ENCODE peak calls at places on chromosomes 11 and 22, in six cellular contexts. One of them, this sample, is unnamed. For H3K4me1, the result is how much of the 10 kb centered on the place peaks cover.

GRCh38 chr11:65661599-65662246 is 993 bp downstream of the RELA start:
- ATAC-seq in gastrocnemius medialis: no peak
- ATAC-seq in lower lobe of right lung: no peak
- ATAC-seq in lung: no peak
- ATAC-seq in IMR-90: no peak
- ATAC-seq in GM12878: no peak
- ATAC-seq in this sample: no peak

GRCh38 chr22:19723990-19724827 is 870 bp downstream of the GP1BB start:
- ATAC-seq in IMR-90: peak
- ATAC-seq in lung: no peak
- ATAC-seq in gastrocnemius medialis: no peak
- ATAC-seq in lower lobe of right lung: peak
- ATAC-seq in GM12878: peak
- ATAC-seq in this sample: no peak

GRCh38 chr11:65442952-65443351 is 20.4 kb downstream of the NEAT1 start:
- ATAC-seq in lower lobe of right lung: no peak
- ATAC-seq in GM12878: no peak
- ATAC-seq in lung: no peak
- ATAC-seq in IMR-90: no peak
- ATAC-seq in gastrocnemius medialis: no peak
- ATAC-seq in this sample: no peak

GRCh38 chr11:114051558-114051957 is 8.0 kb upstream of the ZBTB16 start:
- ATAC-seq in IMR-90: no peak
- ATAC-seq in GM12878: no peak
- ATAC-seq in gastrocnemius medialis: no peak
- ATAC-seq in lower lobe of right lung: no peak
- ATAC-seq in lung: no peak
- ATAC-seq in this sample: no peak

GRCh38 chr22:26860233-26860765 is 202.9 kb downstream of the MIAT start:
- ATAC-seq in lower lobe of right lung: no peak
- ATAC-seq in lung: no peak
- ATAC-seq in gastrocnemius medialis: no peak
- ATAC-seq in GM12878: no peak
- ATAC-seq in IMR-90: no peak
- ATAC-seq in this sample: no peak

GRCh38 chr11:7495997-7496545 is 10.8 kb downstream of the OLFML1 start:
- ATAC-seq in IMR-90: no peak
- ATAC-seq in lower lobe of right lung: peak
- ATAC-seq in GM12878: peak
- ATAC-seq in gastrocnemius medialis: no peak
- ATAC-seq in lung: no peak
- ATAC-seq in this sample: peak

GRCh38 chr11:64241430-64242153 is 697 bp downstream of the FKBP2 start:
- ATAC-seq in gastrocnemius medialis: peak
- ATAC-seq in IMR-90: peak
- ATAC-seq in lower lobe of right lung: peak
- ATAC-seq in GM12878: peak
- ATAC-seq in lung: peak
- ATAC-seq in this sample: peak

GRCh38 chr11:111417766-111418435 is 38.8 kb upstream of the POU2AF1 start:
- ATAC-seq in lung: no peak
- ATAC-seq in lower lobe of right lung: peak
- ATAC-seq in GM12878: peak
- ATAC-seq in gastrocnemius medialis: peak
- ATAC-seq in IMR-90: peak
- ATAC-seq in this sample: peak

GRCh38 chr11:45264839-45265515 is 21.2 kb downstream of the SYT13 start:
- ATAC-seq in IMR-90: peak
- ATAC-seq in GM12878: no peak
- ATAC-seq in lower lobe of right lung: no peak
- ATAC-seq in gastrocnemius medialis: no peak
- ATAC-seq in lung: no peak
- ATAC-seq in this sample: no peak

GRCh38 chr11:2142300-2142759 is 3.1 kb upstream of the IGF2 start:
- ATAC-seq in gastrocnemius medialis: no peak
- ATAC-seq in IMR-90: peak
- ATAC-seq in lung: no peak
- ATAC-seq in lower lobe of right lung: no peak
- ATAC-seq in GM12878: no peak
- ATAC-seq in this sample: no peak

GRCh38 chr22:49780281-49780991 is 47.2 kb downstream of the BRD1 start:
- ATAC-seq in IMR-90: no peak
- ATAC-seq in lung: no peak
- ATAC-seq in lower lobe of right lung: no peak
- ATAC-seq in gastrocnemius medialis: peak
- ATAC-seq in GM12878: no peak
- ATAC-seq in this sample: no peak

GRCh38 chr22:19431641-19432091 is at the start of gene HIRA:
- ATAC-seq in GM12878: peak
- ATAC-seq in IMR-90: peak
- ATAC-seq in lung: peak
- ATAC-seq in gastrocnemius medialis: peak
- ATAC-seq in lower lobe of right lung: peak
- ATAC-seq in this sample: peak

GRCh38 chr11:1862588-1863351 is 9.9 kb downstream of the LSP1 start:
- ATAC-seq in IMR-90: no peak
- ATAC-seq in lower lobe of right lung: no peak
- ATAC-seq in lung: peak
- ATAC-seq in gastrocnemius medialis: peak
- ATAC-seq in GM12878: no peak
- ATAC-seq in this sample: peak

GRCh38 chr11:10876168-10876567 is 18.3 kb upstream of the ZBED5 start:
- ATAC-seq in gastrocnemius medialis: no peak
- ATAC-seq in lung: no peak
- ATAC-seq in IMR-90: peak
- ATAC-seq in GM12878: no peak
- ATAC-seq in lower lobe of right lung: no peak
- ATAC-seq in this sample: no peak
- H3K4me1 ChIP-seq in gastrocnemius medialis: under half
- H3K4me1 ChIP-seq in lung: under half
- H3K4me1 ChIP-seq in IMR-90: under half
- H3K4me1 ChIP-seq in GM12878: under half
- H3K4me1 ChIP-seq in lower lobe of right lung: under half
- H3K4me1 ChIP-seq in this sample: under half

GRCh38 chr11:128716661-128717210 is 22.9 kb downstream of the FLI1 start:
- ATAC-seq in IMR-90: peak
- ATAC-seq in gastrocnemius medialis: no peak
- ATAC-seq in lower lobe of right lung: peak
- ATAC-seq in lung: no peak
- ATAC-seq in GM12878: peak
- ATAC-seq in this sample: peak
- H3K4me1 ChIP-seq in IMR-90: under half
- H3K4me1 ChIP-seq in gastrocnemius medialis: under half
- H3K4me1 ChIP-seq in lower lobe of right lung: half or more
- H3K4me1 ChIP-seq in lung: under half
- H3K4me1 ChIP-seq in GM12878: half or more
- H3K4me1 ChIP-seq in this sample: under half

GRCh38 chr22:28929197-28929596 is 45.8 kb downstream of the ZNRF3 start:
- ATAC-seq in lung: no peak
- ATAC-seq in lower lobe of right lung: no peak
- ATAC-seq in GM12878: no peak
- ATAC-seq in gastrocnemius medialis: no peak
- ATAC-seq in IMR-90: no peak
- ATAC-seq in this sample: no peak
- H3K4me1 ChIP-seq in lung: under half
- H3K4me1 ChIP-seq in lower lobe of right lung: under half
- H3K4me1 ChIP-seq in GM12878: under half
- H3K4me1 ChIP-seq in gastrocnemius medialis: under half
- H3K4me1 ChIP-seq in IMR-90: under half
- H3K4me1 ChIP-seq in this sample: under half

GRCh38 chr22:39907605-39908097 is 6.8 kb downstream of the GRAP2 start:
- ATAC-seq in GM12878: peak
- ATAC-seq in gastrocnemius medialis: no peak
- ATAC-seq in IMR-90: no peak
- ATAC-seq in lung: no peak
- ATAC-seq in lower lobe of right lung: no peak
- ATAC-seq in this sample: no peak
- H3K4me1 ChIP-seq in GM12878: under half
- H3K4me1 ChIP-seq in gastrocnemius medialis: under half
- H3K4me1 ChIP-seq in IMR-90: under half
- H3K4me1 ChIP-seq in lung: under half
- H3K4me1 ChIP-seq in lower lobe of right lung: under half
- H3K4me1 ChIP-seq in this sample: under half

DNA sequence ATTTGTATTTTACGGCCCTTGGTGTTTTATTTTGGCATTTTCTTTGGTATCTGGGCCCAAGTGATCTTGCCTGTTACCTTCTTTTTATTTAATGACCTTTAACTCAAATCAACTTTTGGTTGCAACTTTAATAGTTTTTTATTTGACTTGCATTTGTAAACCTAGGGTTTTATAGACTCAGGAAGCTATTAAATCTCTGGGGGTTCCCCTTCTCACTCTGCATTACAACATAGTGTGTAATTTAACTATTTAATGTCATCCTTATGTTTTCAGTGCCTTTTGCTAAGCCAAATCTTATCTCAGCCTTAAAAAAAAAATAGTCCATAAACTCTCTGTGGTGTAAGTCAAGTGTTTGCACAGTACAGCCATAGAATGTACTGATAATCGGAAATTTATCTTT is 3.4 kb downstream of the FJX1 start:
- ATAC-seq in IMR-90: no peak
- ATAC-seq in GM12878: no peak
- ATAC-seq in lung: no peak
- ATAC-seq in gastrocnemius medialis: no peak
- ATAC-seq in lower lobe of right lung: no peak
- ATAC-seq in this sample: no peak
- H3K4me1 ChIP-seq in IMR-90: under half
- H3K4me1 ChIP-seq in GM12878: under half
- H3K4me1 ChIP-seq in lung: under half
- H3K4me1 ChIP-seq in gastrocnemius medialis: under half
- H3K4me1 ChIP-seq in lower lobe of right lung: under half
- H3K4me1 ChIP-seq in this sample: under half

GRCh38 chr11:14093065-14093464 is 130.5 kb downstream of the SPON1 start:
- ATAC-seq in lung: no peak
- ATAC-seq in GM12878: no peak
- ATAC-seq in gastrocnemius medialis: no peak
- ATAC-seq in IMR-90: no peak
- ATAC-seq in lower lobe of right lung: no peak
- ATAC-seq in this sample: no peak

GRCh38 chr11:14101388-14101787 is 138.9 kb downstream of the SPON1 start:
- ATAC-seq in IMR-90: no peak
- ATAC-seq in GM12878: no peak
- ATAC-seq in lower lobe of right lung: no peak
- ATAC-seq in gastrocnemius medialis: no peak
- ATAC-seq in lung: no peak
- ATAC-seq in this sample: no peak

GRCh38 chr11:14094481-14095037 is 132.0 kb downstream of the SPON1 start:
- ATAC-seq in gastrocnemius medialis: no peak
- ATAC-seq in GM12878: no peak
- ATAC-seq in lower lobe of right lung: no peak
- ATAC-seq in IMR-90: no peak
- ATAC-seq in lung: peak
- ATAC-seq in this sample: no peak

DNA sequence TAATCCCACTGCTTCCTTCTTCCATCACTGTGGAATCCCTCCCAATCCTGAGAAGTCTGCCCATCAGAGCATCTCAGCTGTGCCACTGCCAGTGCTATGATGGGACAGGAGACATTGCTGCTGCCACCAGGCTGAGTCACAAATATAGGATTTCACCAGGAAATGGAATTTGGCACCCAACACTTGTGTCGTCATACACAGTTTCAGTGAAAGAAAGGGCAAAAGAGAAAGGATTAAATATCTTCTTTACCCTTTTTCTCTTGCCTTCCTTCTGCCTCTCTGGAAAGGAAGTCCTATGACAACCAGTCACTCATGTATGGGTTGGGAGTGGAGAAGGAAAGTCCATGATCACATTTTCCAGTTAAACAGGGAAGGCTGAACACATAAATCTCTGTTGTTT is 133.4 kb downstream of the SPON1 start:
- ATAC-seq in IMR-90: no peak
- ATAC-seq in GM12878: no peak
- ATAC-seq in gastrocnemius medialis: no peak
- ATAC-seq in lung: no peak
- ATAC-seq in lower lobe of right lung: no peak
- ATAC-seq in this sample: no peak
- H3K4me1 ChIP-seq in IMR-90: under half
- H3K4me1 ChIP-seq in GM12878: under half
- H3K4me1 ChIP-seq in gastrocnemius medialis: under half
- H3K4me1 ChIP-seq in lung: under half
- H3K4me1 ChIP-seq in lower lobe of right lung: under half
- H3K4me1 ChIP-seq in this sample: under half

DNA sequence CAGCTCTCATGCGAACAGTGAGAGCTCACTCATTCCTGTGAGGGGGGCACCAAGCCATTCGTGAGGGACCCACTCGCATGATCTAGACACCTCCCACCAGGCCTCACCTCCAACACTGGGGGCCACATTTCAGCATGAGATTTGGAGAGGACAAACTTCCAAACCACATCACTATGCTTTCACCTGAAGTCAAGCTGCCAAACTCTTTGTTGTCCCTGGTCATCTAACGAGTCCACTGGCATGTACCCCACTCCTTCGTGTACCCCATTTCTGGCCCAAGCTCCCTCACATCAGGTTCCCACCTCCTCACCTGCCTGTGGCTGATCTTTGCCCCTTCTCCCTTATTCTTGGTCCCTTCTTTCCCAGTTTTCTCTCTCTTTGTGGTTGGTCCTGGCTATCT is 198.9 kb downstream of the ADAMTS15 start:
- ATAC-seq in IMR-90: no peak
- ATAC-seq in lung: no peak
- ATAC-seq in gastrocnemius medialis: no peak
- ATAC-seq in lower lobe of right lung: no peak
- ATAC-seq in GM12878: no peak
- ATAC-seq in this sample: no peak
- H3K4me1 ChIP-seq in IMR-90: under half
- H3K4me1 ChIP-seq in lung: under half
- H3K4me1 ChIP-seq in gastrocnemius medialis: under half
- H3K4me1 ChIP-seq in lower lobe of right lung: under half
- H3K4me1 ChIP-seq in GM12878: under half
- H3K4me1 ChIP-seq in this sample: under half

DNA sequence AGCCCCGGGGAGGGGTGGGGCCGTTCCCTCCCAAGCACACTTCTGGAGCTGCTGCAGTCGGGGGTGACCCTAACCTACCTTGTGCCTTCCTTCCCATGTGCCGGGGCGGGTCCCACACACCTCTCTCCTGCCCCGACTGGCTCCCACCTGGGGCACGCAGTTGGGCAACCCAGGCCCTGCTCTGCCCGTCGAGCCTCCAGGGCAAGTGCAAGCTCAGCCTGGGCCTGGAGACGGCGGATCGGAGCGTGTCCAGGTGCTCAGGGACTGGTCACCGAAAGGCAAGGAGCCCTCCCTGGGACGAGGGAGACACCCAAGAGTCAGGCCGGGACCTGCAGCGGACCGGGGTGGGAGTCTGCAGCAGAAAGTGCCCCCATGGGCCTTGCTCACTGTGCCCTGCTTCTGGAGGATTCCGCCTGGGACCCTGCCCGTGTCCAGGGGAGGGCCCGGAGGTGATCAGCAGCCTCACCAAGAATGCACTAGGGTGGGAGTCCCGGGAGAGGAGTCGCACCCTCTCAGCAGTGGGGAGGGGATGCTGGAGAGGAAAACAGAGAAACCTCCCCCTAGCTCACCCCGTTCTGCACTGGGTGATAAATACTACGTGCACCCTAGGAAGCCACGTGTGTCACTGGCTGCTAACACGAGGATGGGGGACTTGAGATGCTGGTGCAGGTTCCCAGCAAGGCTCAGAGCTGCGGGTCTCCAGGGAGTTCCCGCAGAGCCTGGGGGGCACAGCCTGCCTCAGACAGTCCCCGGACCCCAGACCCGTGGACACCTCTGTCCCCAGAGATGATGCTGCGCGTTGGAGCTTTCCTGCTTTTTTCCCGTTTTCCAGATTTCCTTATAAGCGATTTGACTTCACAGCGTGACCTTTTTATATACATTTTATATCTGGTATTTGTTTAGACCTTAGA is 5.2 kb upstream of the GATD1 start:
- ATAC-seq in IMR-90: no peak
- ATAC-seq in lung: no peak
- ATAC-seq in GM12878: no peak
- ATAC-seq in gastrocnemius medialis: no peak
- ATAC-seq in lower lobe of right lung: no peak
- ATAC-seq in this sample: no peak
- H3K4me1 ChIP-seq in IMR-90: under half
- H3K4me1 ChIP-seq in lung: under half
- H3K4me1 ChIP-seq in GM12878: under half
- H3K4me1 ChIP-seq in gastrocnemius medialis: under half
- H3K4me1 ChIP-seq in lower lobe of right lung: under half
- H3K4me1 ChIP-seq in this sample: under half